ENCODE peak calls at places on chromosomes 13 and 19, in six cellular contexts. M, Q, O, K, F and J are unnamed samples. For H3K4me1 and H3K36me3, the result is how much of the 10 kb centered on the place peaks cover.

GRCh38 chr19:45508681-45508930 is 1.3 kb downstream of the VASP start:
- DNase-seq in M (no peak), Q (no peak), O (no peak), K (no peak), F (no peak), J (no peak)

GRCh38 chr19:13155472-13156284 is 5.5 kb downstream of the IER2 start:
- DNase-seq in M (peak), Q (peak), O (peak), K (peak), F (peak), J (peak)

GRCh38 chr13:43132228-43132627 is 108.8 kb downstream of the DNAJC15 start:
- DNase-seq in M (peak), Q (no peak), O (no peak), K (no peak), F (peak), J (no peak)

GRCh38 chr13:72463561-72463960 is 263.9 kb downstream of the MZT1 start:
- DNase-seq in M (peak), Q (peak), O (no peak), K (no peak), F (no peak), J (no peak)

GRCh38 chr13:44779085-44779484 is 203.0 kb upstream of the TSC22D1 start:
- DNase-seq in M (no peak), Q (no peak), O (no peak), K (no peak), F (no peak), J (no peak)

GRCh38 chr19:28594737-28595136 is 618.2 kb downstream of the UQCRFS1 start:
- DNase-seq in M (no peak), Q (no peak), O (no peak), K (no peak), F (no peak), J (no peak)

GRCh38 chr19:10227215-10227971 is 3.7 kb downstream of the S1PR2 start:
- DNase-seq in M (no peak), Q (no peak), O (no peak), K (no peak), F (no peak), J (no peak)

GRCh38 chr13:100825551-100825950 is 151.0 kb upstream of the TMTC4 start:
- DNase-seq in M (no peak), Q (no peak), O (no peak), K (no peak), F (no peak), J (no peak)

GRCh38 chr13:37701306-37701705 is 102.7 kb upstream of the POSTN start:
- DNase-seq in M (no peak), Q (no peak), O (no peak), K (no peak), F (no peak), J (no peak)

GRCh38 chr13:73934215-73934623 is 200.0 kb downstream of the KLF12 start:
- DNase-seq in M (no peak), Q (no peak), O (no peak), K (no peak), F (no peak), J (no peak)

GRCh38 chr13:66751691-66752090 is 478.4 kb downstream of the PCDH9 start:
- DNase-seq in M (no peak), Q (no peak), O (no peak), K (no peak), F (no peak), J (no peak)

GRCh38 chr13:51437550-51438127 is 15.2 kb downstream of the INTS6 start:
- DNase-seq in M (no peak), Q (no peak), O (no peak), K (no peak), F (no peak), J (no peak)

GRCh38 chr13:44796597-44797517 is 192.4 kb downstream of the NUFIP1 start:
- DNase-seq in M (no peak), Q (no peak), O (no peak), K (no peak), F (no peak), J (no peak)

GRCh38 chr13:25902946-25903345 is 148.9 kb downstream of the SHISA2 start:
- DNase-seq in M (no peak), Q (no peak), O (no peak), K (no peak), F (no peak), J (no peak)

GRCh38 chr19:46606019-46606418 is 4.9 kb downstream of the CALM3 start:
- DNase-seq in M (no peak), Q (no peak), O (peak), K (peak), F (no peak), J (no peak)

GRCh38 chr19:30708416-30708815 is 336.2 kb downstream of the ZNF536 start:
- DNase-seq in M (no peak), Q (no peak), O (no peak), K (no peak), F (no peak), J (no peak)

GRCh38 chr13:44853641-44854040 is 135.6 kb downstream of the NUFIP1 start:
- DNase-seq in M (peak), Q (no peak), O (no peak), K (no peak), F (no peak), J (no peak)

GRCh38 chr13:83941669-83942335 is 59.5 kb upstream of the SLITRK1 start:
- DNase-seq in M (no peak), Q (no peak), O (no peak), K (no peak), F (no peak), J (no peak)

GRCh38 chr19:1136201-1136600 is 32.4 kb downstream of the GPX4 start:
- DNase-seq in M (no peak), Q (no peak), O (no peak), K (no peak), F (no peak), J (no peak)

GRCh38 chr19:54189020-54189667 is at the start of gene MBOAT7:
- DNase-seq in M (no peak), Q (no peak), O (peak), K (no peak), F (no peak), J (no peak)

GRCh38 chr13:20689291-20689690 is 14.2 kb upstream of the IL17D start:
- DNase-seq in M (no peak), Q (no peak), O (no peak), K (no peak), F (no peak), J (no peak)

GRCh38 chr13:105446197-105446596 is 1089.3 kb downstream of the EFNB2 start:
- DNase-seq in M (no peak), Q (no peak), O (no peak), K (no peak), F (peak), J (no peak)

GRCh38 chr13:71874490-71874889 is 7.5 kb upstream of the DACH1 start:
- DNase-seq in M (no peak), Q (no peak), O (no peak), K (no peak), F (no peak), J (no peak)

GRCh38 chr13:46622918-46623256 is 69.9 kb downstream of the LRCH1 start:
- DNase-seq in M (peak), Q (peak), O (peak), K (peak), F (peak), J (no peak)

GRCh38 chr19:46579286-46579944 is 21.7 kb upstream of the CALM3 start:
- DNase-seq in M (no peak), Q (no peak), O (no peak), K (no peak), F (no peak), J (no peak)

GRCh38 chr13:102354011-102354410 is 47.8 kb downstream of the FGF14 start:
- DNase-seq in M (no peak), Q (no peak), O (no peak), K (no peak), F (no peak), J (no peak)

GRCh38 chr13:26953273-26953672 is 192.7 kb upstream of the GPR12 start:
- DNase-seq in M (no peak), Q (no peak), O (no peak), K (no peak), F (no peak), J (no peak)
- H3K4me1 ChIP-seq in M (half or more), Q (under half), O (under half), K (under half), F (under half), J (under half)

DNA sequence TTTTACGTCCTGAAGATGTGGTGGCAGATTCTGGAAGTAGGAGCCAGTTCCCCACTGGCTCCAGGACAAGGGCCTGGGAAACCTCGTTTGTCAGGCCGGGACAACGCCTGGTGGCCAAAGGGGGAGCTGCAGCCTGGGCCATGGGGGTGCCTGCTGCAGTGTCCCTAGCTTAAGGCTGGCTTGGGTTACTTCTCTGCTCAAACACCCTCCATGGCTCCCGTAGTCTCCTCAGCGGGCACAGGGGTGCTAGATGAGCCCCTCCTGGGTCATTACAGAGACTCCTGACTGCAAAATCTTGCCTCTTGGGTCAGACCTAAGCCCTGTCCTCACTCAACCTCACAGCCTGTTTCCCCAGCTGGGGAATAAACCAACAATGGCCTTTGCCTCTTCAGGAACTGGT is 14.7 kb downstream of the CILP2 start:
- DNase-seq in M (no peak), Q (no peak), O (no peak), K (no peak), F (no peak), J (no peak)
- H3K4me3 ChIP-seq in M (no peak), Q (no peak), O (no peak), K (no peak), F (no peak), J (no peak)

GRCh38 chr13:53074119-53074518 is 45.5 kb downstream of the OLFM4 start:
- DNase-seq in M (no peak), Q (no peak), O (no peak), K (no peak), F (no peak), J (no peak)
- H3K36me3 ChIP-seq in M (under half), Q (under half), O (under half), K (under half), F (under half), J (under half)

DNA sequence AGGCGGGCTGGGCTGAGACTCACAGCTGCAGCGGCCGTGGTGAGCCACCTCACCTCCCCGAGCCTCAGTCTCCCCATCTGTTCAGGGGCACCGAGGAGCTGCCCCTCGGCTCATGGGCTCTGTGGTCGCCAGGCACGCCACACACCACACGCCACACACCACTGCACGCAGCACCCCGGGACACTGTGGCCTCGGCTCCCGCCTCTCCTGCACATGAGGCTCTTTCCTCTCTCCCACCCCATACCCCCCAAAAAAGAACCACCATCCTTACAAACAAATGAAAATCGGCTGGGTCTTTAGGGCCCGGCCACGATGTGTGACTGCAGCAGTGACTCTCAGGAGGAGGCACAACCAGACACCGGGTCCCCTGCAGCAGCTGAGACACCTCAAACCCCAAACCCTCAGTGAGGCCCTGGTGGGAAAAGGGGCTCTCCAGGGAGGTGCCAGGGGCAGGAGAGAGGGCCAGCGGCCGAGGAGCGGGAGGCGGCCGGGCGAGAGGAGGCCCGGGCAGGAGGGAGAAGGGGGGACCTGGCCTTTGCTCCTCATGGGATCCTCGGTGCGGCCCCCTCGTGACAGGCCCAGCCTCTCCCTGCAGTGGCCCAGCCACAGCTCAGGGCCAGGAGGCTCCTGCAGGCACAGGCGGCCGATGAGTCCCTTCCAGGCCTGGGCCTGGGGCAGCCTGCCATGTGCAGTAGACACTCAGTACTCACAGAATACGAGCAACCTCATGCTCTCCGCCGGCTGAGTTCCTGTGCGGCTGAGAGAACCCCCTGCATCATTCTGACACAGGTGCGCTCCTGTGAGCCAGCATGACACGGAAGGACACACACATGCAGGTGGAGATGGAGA is 66.3 kb downstream of the RASA3 start:
- DNase-seq in M (no peak), Q (no peak), O (peak), K (peak), F (no peak), J (no peak)
- H3K4me1 ChIP-seq in M (under half), Q (under half), O (half or more), K (under half), F (half or more), J (half or more)

GRCh38 chr19:3373971-3374368 is 7.6 kb downstream of the NFIC start:
- DNase-seq in M (no peak), Q (no peak), O (no peak), K (no peak), F (peak), J (no peak)

GRCh38 chr19:3378352-3379146 is 12.2 kb downstream of the NFIC start:
- DNase-seq in M (no peak), Q (no peak), O (no peak), K (no peak), F (peak), J (no peak)

GRCh38 chr19:3374369-3375112 is 8.2 kb downstream of the NFIC start:
- DNase-seq in M (peak), Q (peak), O (no peak), K (no peak), F (peak), J (no peak)

GRCh38 chr19:3372413-3372812 is 6.0 kb downstream of the NFIC start:
- DNase-seq in M (peak), Q (no peak), O (no peak), K (no peak), F (no peak), J (no peak)

DNA sequence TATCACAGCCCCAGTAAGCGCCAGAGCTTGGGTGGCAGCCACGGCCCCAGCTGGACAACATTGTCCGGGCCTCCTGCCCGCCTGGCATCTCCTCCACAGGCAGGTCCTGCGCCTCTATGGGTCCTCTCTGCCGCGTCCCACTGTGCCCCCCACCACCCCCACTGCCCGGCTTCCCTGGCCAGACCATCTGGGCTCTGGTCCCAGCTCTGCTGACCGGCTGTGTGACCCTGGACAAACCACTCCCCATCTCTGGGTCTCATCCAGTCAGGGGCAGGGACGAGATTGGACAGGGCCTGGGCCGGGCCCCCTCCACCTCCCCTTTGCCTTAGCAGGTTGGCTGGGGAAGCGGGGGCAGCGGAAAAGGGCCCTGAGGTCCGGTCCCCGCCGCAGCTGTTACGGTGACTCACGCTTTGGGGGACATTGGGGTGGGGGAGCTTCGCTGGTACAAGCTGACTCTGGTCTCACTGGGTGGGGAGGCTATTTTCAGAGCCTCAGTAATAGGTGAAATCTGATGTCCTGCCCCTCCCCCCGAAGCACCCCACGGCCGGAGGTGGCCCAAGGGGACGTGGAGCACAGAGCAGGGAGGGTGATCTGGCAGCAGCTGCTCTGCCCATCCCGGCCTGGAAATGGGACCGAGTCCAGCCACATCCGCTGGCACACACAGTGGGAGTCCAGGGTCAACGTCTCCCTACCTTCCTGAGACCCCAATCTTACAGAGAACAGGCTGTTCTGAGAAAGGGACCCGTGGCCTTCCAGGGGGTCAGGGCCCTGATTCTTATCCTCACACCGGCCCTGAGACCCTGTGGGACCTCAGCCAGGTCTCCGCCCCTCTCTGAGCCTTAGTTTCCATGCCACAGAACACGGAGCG is 9.1 kb downstream of the NFIC start:
- DNase-seq in M (peak), Q (peak), O (peak), K (peak), F (peak), J (no peak)
- H3K4me3 ChIP-seq in M (no peak), Q (peak), O (peak), K (no peak), F (no peak), J (peak)

GRCh38 chr13:110637747-110638146 is 22.4 kb downstream of the NAXD start:
- DNase-seq in M (no peak), Q (no peak), O (no peak), K (no peak), F (peak), J (no peak)
- H3K36me3 ChIP-seq in M (half or more), Q (under half), O (half or more), K (under half), F (under half), J (under half)

DNA sequence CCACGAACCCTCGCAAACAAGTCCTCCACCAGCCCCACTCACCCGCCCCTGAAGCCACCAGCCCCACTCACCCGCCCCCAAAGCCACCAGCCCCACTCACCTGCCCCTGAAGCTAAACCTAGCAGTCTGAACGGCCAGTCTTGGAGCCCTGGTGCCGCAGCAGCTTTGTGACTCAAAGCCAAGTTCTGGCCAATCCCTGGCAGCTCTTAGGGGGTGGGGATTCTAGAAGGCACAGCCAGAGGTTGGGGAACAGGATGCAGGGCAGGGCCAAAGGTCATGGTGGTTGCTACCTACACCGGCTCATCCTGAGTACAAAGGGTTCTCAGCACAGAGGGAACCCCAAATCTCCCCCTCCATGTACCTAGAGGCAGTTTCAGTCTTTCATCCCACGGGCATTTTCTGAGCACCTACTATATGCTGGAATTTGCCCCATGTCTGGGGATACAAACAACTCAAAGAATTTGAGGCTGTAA is at the start of gene IQCN:
- DNase-seq in M (peak), Q (peak), O (peak), K (no peak), F (peak), J (no peak)
- H3K4me1 ChIP-seq in M (half or more), Q (under half), O (half or more), K (under half), F (under half), J (half or more)

GRCh38 chr19:6424939-6425731 is 524 bp upstream of the KHSRP start:
- DNase-seq in M (peak), Q (peak), O (peak), K (peak), F (peak), J (peak)
- H3K4me3 ChIP-seq in M (no peak), Q (peak), O (peak), K (no peak), F (no peak), J (peak)

DNA sequence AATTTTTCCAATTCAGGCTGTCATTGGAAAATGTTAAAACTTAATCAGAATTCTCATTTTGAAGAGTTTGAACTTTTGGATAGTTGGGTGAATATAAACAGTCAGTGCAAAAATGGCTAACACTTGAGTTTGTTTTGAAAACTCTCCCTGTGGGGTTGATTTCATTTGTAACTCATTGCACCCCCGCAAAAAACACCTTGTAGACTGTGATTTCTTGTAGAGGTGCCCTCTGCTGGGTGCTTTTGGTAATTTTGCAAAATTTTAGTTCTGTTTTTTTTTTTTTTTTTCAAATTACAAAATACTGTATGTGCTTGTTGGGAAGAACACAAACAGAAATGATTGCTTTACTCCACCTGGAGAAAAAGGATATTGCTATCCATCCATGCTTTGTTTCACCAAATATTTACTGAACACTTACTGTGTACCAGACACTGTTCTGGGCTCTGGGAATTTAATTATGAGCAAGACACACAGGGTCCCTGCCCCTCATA is 28.2 kb upstream of the GPI start:
- DNase-seq in M (peak), Q (no peak), O (no peak), K (no peak), F (no peak), J (no peak)
- H3K36me3 ChIP-seq in M (under half), Q (under half), O (half or more), K (under half), F (under half), J (under half)